ENCODE peak calls at places on chromosomes 6 and 20, in seven cellular contexts. O, Z, U, J, K, T and X are unnamed samples.

GRCh38 chr6:89180971-89181370 is 35.1 kb downstream of the PM20D2 start:
- DNase-seq in O (no peak), Z (no peak), U (no peak), J (no peak), K (no peak), T (no peak), X (no peak)

GRCh38 chr6:10633216-10633615 is 61.2 kb downstream of the C6orf52 start:
- DNase-seq in O (peak), Z (peak), U (no peak), J (no peak), K (no peak), T (no peak), X (no peak)

GRCh38 chr6:170583736-170584180 is 679 bp downstream of the PDCD2 start:
- DNase-seq in O (no peak), Z (peak), U (no peak), J (no peak), K (no peak), T (no peak), X (no peak)

GRCh38 chr6:16292942-16293341 is 54.6 kb downstream of the GMPR start:
- DNase-seq in O (no peak), Z (no peak), U (no peak), J (no peak), K (no peak), T (no peak), X (no peak)

GRCh38 chr6:108002365-108003221 is 44.6 kb upstream of the SEC63 start:
- DNase-seq in O (peak), Z (no peak), U (peak), J (no peak), K (peak), T (peak), X (no peak)

GRCh38 chr6:79193971-79194370 is 40.5 kb downstream of the HMGN3 start:
- DNase-seq in O (no peak), Z (no peak), U (no peak), J (no peak), K (no peak), T (no peak), X (no peak)

GRCh38 chr20:35854697-35855434 is 83.1 kb downstream of the PHF20 start:
- DNase-seq in O (no peak), Z (no peak), U (no peak), J (no peak), K (no peak), T (no peak), X (no peak)

GRCh38 chr6:107419747-107420146 is 39.6 kb downstream of the PDSS2 start:
- DNase-seq in O (no peak), Z (no peak), U (no peak), J (no peak), K (no peak), T (no peak), X (no peak)

GRCh38 chr20:56630506-56631317 is 1.6 kb downstream of the TFAP2C start:
- DNase-seq in O (peak), Z (peak), U (peak), J (no peak), K (peak), T (peak), X (no peak)

GRCh38 chr6:13479971-13480434 is 7.4 kb downstream of the GFOD1 start:
- DNase-seq in O (peak), Z (no peak), U (no peak), J (no peak), K (no peak), T (no peak), X (no peak)

GRCh38 chr20:34626978-34627377 is 49.9 kb downstream of the PIGU start:
- DNase-seq in O (no peak), Z (no peak), U (no peak), J (no peak), K (no peak), T (no peak), X (no peak)

GRCh38 chr20:32463642-32464400 is 105.7 kb downstream of the ASXL1 start:
- DNase-seq in O (no peak), Z (no peak), U (peak), J (no peak), K (peak), T (peak), X (no peak)

GRCh38 chr6:170152111-170152926 is 138.6 kb downstream of the DLL1 start:
- DNase-seq in O (no peak), Z (no peak), U (peak), J (no peak), K (peak), T (peak), X (no peak)

GRCh38 chr20:20017852-20018245 is 687 bp downstream of the NAA20 start:
- DNase-seq in O (peak), Z (no peak), U (no peak), J (no peak), K (peak), T (no peak), X (no peak)

GRCh38 chr20:50844430-50845100 is 49.7 kb downstream of the BCAS4 start:
- DNase-seq in O (peak), Z (peak), U (no peak), J (no peak), K (no peak), T (no peak), X (no peak)

GRCh38 chr20:46715292-46715756 is 5.9 kb downstream of the SLC2A10 start:
- DNase-seq in O (no peak), Z (no peak), U (peak), J (no peak), K (no peak), T (no peak), X (peak)

GRCh38 chr20:52425253-52425652 is 233.7 kb upstream of the ZFP64 start:
- DNase-seq in O (no peak), Z (no peak), U (peak), J (no peak), K (no peak), T (no peak), X (no peak)

GRCh38 chr20:20363449-20364015 is 4.4 kb upstream of the INSM1 start:
- DNase-seq in O (no peak), Z (peak), U (no peak), J (peak), K (peak), T (peak), X (no peak)

GRCh38 chr6:157841211-157841840 is 18.3 kb downstream of the SNX9 start:
- DNase-seq in O (peak), Z (no peak), U (no peak), J (no peak), K (no peak), T (no peak), X (no peak)

GRCh38 chr20:24359306-24359705 is 110.1 kb upstream of the SYNDIG1 start:
- DNase-seq in O (no peak), Z (no peak), U (no peak), J (no peak), K (no peak), T (no peak), X (no peak)
- TF ChIP-seq CTCF in O (no peak), Z (no peak), U (no peak), J (no peak), K (no peak), T (no peak), X (no peak)

DNA sequence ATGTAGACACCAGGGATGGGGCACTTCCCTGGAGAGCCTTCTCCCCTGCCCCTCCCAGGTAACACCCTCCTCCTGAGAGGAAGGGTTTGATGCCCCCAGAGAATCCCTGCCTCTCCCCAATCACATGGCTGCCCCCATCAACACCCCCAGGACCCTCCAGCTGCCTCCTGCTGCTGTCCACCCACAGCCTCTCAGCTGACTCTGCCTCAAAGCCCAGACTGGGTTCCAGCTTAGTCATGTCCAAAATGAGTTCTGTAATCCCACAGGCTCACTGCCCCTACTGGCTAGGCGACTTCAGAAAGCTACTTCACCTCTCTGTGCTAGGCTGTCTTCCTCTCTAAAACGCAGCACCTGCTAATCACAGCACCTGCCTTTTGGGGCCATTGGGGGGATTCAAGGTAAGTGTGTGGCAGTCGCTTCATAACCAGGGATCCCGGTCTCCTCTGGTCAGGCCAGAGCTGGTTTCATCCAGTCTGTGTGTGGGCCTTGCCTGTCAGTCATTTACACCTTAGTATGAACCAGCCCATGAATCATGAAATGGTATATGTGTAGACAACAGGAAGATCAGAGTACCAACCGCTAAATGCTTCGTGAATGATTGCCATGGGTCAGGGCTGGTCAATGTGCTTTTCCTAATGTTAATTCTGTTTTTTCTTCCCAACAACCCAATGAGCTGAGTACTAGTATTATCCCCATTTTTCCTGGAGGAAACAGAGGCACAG is 40.4 kb downstream of the TFEB start:
- DNase-seq in O (no peak), Z (no peak), U (no peak), J (no peak), K (no peak), T (no peak), X (no peak)
- TF ChIP-seq CTCF in O (no peak), Z (no peak), U (no peak), J (no peak), K (no peak), T (no peak), X (no peak)

DNA sequence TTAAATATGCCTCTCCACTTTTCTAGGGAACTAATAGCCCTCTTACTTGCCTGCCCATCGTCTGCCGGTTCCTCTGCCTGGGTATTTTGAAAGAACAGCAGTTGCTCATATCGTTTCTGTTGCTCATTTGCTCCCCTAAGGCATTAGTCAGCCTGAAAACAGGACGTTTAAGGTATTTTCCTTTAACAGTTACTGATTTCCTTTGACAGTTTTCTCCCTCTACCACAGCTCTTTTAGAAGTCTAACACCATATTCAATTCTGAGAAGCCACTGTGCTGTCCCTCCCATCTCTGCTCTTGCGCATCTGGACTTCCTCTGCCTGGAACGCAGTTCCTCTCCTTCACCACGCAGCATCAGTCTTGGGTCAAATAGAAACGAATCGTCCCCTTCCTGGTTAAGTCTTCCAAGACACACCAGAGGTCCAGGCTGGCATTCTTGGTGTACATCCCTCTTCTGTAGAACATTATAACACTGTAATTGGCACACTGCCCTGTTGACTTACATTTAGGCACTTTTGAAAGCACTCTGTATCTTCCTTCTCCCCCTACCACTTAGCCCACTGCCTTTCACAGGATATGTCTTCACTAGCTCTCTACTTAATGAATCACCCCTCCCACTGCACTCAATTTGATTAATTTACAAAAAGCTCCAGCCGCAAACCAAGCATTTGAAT is 141.0 kb upstream of the CARMIL1 start:
- DNase-seq in O (peak), Z (peak), U (no peak), J (no peak), K (no peak), T (no peak), X (peak)
- TF ChIP-seq CTCF in O (peak), Z (no peak), U (no peak), J (no peak), K (no peak), T (no peak), X (no peak)

DNA sequence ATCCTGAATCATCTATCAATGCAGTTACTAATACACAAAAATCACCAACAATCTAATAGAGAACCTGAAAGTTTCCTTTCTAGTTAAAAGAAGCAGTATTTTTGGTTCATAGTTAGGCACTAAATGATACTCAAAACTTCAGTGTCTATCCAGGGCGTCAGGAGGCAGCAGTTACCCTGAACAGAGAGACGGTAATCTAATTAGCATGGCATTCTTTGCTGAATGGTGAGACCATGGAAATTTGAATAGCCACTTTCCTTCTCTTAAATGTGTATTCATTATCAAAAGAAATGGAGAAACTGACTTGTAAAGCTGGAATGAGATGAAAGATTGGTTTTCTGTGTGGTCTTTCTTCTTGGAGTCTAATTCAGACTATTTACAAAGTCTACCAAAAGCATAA is 146.6 kb upstream of the BMP5 start:
- DNase-seq in O (no peak), Z (no peak), U (no peak), J (no peak), K (no peak), T (no peak), X (no peak)
- TF ChIP-seq CTCF in O (no peak), Z (no peak), U (no peak), J (no peak), K (no peak), T (no peak), X (no peak)